ENCODE peak calls at places on chromosome X, in four cellular contexts. One of them, this sample, is unnamed.

GRCh38 chrX:130716822-130717405 is 186.1 kb downstream of the ENOX2 start:
- DNase-seq in ecto neural progenitor cell: no peak
- DNase-seq in right lobe of liver: no peak
- DNase-seq in NCI-H2029 treated with DMSO at 0.1 percent for 48 hours: no peak
- DNase-seq in this sample: no peak

GRCh38 chrX:96756491-96756890 is 71.8 kb downstream of the DIAPH2 start:
- DNase-seq in ecto neural progenitor cell: no peak
- DNase-seq in right lobe of liver: no peak
- DNase-seq in NCI-H2029 treated with DMSO at 0.1 percent for 48 hours: no peak
- DNase-seq in this sample: no peak

GRCh38 chrX:24491741-24492140 is 26.7 kb downstream of the PDK3 start:
- DNase-seq in ecto neural progenitor cell: no peak
- DNase-seq in right lobe of liver: no peak
- DNase-seq in NCI-H2029 treated with DMSO at 0.1 percent for 48 hours: no peak
- DNase-seq in this sample: no peak

GRCh38 chrX:26442340-26442739 is 226.4 kb downstream of the MAGEB5 start:
- DNase-seq in ecto neural progenitor cell: no peak
- DNase-seq in right lobe of liver: no peak
- DNase-seq in NCI-H2029 treated with DMSO at 0.1 percent for 48 hours: no peak
- DNase-seq in this sample: no peak

GRCh38 chrX:100980608-100981497 is 11.3 kb downstream of the ARL13A start:
- DNase-seq in ecto neural progenitor cell: no peak
- DNase-seq in right lobe of liver: no peak
- DNase-seq in NCI-H2029 treated with DMSO at 0.1 percent for 48 hours: peak
- DNase-seq in this sample: peak

GRCh38 chrX:4690516-4690915 is 977.1 kb upstream of the PRKX start:
- DNase-seq in ecto neural progenitor cell: no peak
- DNase-seq in right lobe of liver: no peak
- DNase-seq in NCI-H2029 treated with DMSO at 0.1 percent for 48 hours: no peak
- DNase-seq in this sample: no peak

GRCh38 chrX:19599253-19599652 is 83.9 kb upstream of the MAP3K15 start:
- DNase-seq in ecto neural progenitor cell: no peak
- DNase-seq in right lobe of liver: no peak
- DNase-seq in NCI-H2029 treated with DMSO at 0.1 percent for 48 hours: no peak
- DNase-seq in this sample: no peak

GRCh38 chrX:19168609-19169008 is 46.3 kb upstream of the ADGRG2 start:
- DNase-seq in ecto neural progenitor cell: no peak
- DNase-seq in right lobe of liver: no peak
- DNase-seq in NCI-H2029 treated with DMSO at 0.1 percent for 48 hours: no peak
- DNase-seq in this sample: no peak

GRCh38 chrX:130402211-130402684 is 461 bp downstream of the RBMX2 start:
- DNase-seq in ecto neural progenitor cell: no peak
- DNase-seq in right lobe of liver: no peak
- DNase-seq in NCI-H2029 treated with DMSO at 0.1 percent for 48 hours: no peak
- DNase-seq in this sample: no peak

GRCh38 chrX:119605739-119606507 is at the start of gene NKRF:
- DNase-seq in ecto neural progenitor cell: peak
- DNase-seq in right lobe of liver: peak
- DNase-seq in NCI-H2029 treated with DMSO at 0.1 percent for 48 hours: peak
- DNase-seq in this sample: peak

GRCh38 chrX:71454222-71454621 is 78.7 kb upstream of the OGT start:
- DNase-seq in ecto neural progenitor cell: no peak
- DNase-seq in right lobe of liver: no peak
- DNase-seq in NCI-H2029 treated with DMSO at 0.1 percent for 48 hours: no peak
- DNase-seq in this sample: no peak

GRCh38 chrX:117910216-117910615 is 206.4 kb downstream of the KLHL13 start:
- DNase-seq in ecto neural progenitor cell: no peak
- DNase-seq in right lobe of liver: no peak
- DNase-seq in NCI-H2029 treated with DMSO at 0.1 percent for 48 hours: no peak
- DNase-seq in this sample: no peak

GRCh38 chrX:46865281-46865680 is 28.4 kb downstream of the RP2 start:
- DNase-seq in ecto neural progenitor cell: no peak
- DNase-seq in right lobe of liver: no peak
- DNase-seq in NCI-H2029 treated with DMSO at 0.1 percent for 48 hours: no peak
- DNase-seq in this sample: no peak

GRCh38 chrX:7746861-7747260 is 96.1 kb upstream of the VCX start:
- DNase-seq in ecto neural progenitor cell: no peak
- DNase-seq in right lobe of liver: no peak
- DNase-seq in NCI-H2029 treated with DMSO at 0.1 percent for 48 hours: no peak
- DNase-seq in this sample: no peak

GRCh38 chrX:110665636-110666035 is 130.0 kb downstream of the CHRDL1 start:
- DNase-seq in ecto neural progenitor cell: no peak
- DNase-seq in right lobe of liver: peak
- DNase-seq in NCI-H2029 treated with DMSO at 0.1 percent for 48 hours: no peak
- DNase-seq in this sample: no peak

GRCh38 chrX:7024850-7025249 is 122.7 kb upstream of the STS start:
- DNase-seq in ecto neural progenitor cell: no peak
- DNase-seq in right lobe of liver: no peak
- DNase-seq in NCI-H2029 treated with DMSO at 0.1 percent for 48 hours: no peak
- DNase-seq in this sample: no peak

GRCh38 chrX:155612312-155613224 is at the start of gene TMLHE:
- DNase-seq in ecto neural progenitor cell: peak
- DNase-seq in right lobe of liver: peak
- DNase-seq in NCI-H2029 treated with DMSO at 0.1 percent for 48 hours: peak
- DNase-seq in this sample: peak

GRCh38 chrX:130857207-130857606 is 45.8 kb downstream of the ENOX2 start:
- DNase-seq in ecto neural progenitor cell: no peak
- DNase-seq in right lobe of liver: no peak
- DNase-seq in NCI-H2029 treated with DMSO at 0.1 percent for 48 hours: no peak
- DNase-seq in this sample: no peak

GRCh38 chrX:115690554-115691216 is 129.7 kb downstream of the PLS3 start:
- DNase-seq in ecto neural progenitor cell: peak
- DNase-seq in right lobe of liver: no peak
- DNase-seq in NCI-H2029 treated with DMSO at 0.1 percent for 48 hours: peak
- DNase-seq in this sample: peak

GRCh38 chrX:87727615-87728014 is 210.0 kb downstream of the KLHL4 start:
- DNase-seq in ecto neural progenitor cell: no peak
- DNase-seq in right lobe of liver: no peak
- DNase-seq in NCI-H2029 treated with DMSO at 0.1 percent for 48 hours: no peak
- DNase-seq in this sample: no peak

GRCh38 chrX:14529288-14529989 is at the start of gene GLRA2:
- DNase-seq in ecto neural progenitor cell: peak
- DNase-seq in right lobe of liver: no peak
- DNase-seq in NCI-H2029 treated with DMSO at 0.1 percent for 48 hours: no peak
- DNase-seq in this sample: no peak

GRCh38 chrX:136168929-136169735 is 21.8 kb downstream of the FHL1 start:
- DNase-seq in ecto neural progenitor cell: peak
- DNase-seq in right lobe of liver: no peak
- DNase-seq in NCI-H2029 treated with DMSO at 0.1 percent for 48 hours: no peak
- DNase-seq in this sample: peak

GRCh38 chrX:136867518-136867917 is 13.0 kb downstream of the RBMX start:
- DNase-seq in ecto neural progenitor cell: no peak
- DNase-seq in right lobe of liver: no peak
- DNase-seq in NCI-H2029 treated with DMSO at 0.1 percent for 48 hours: no peak
- DNase-seq in this sample: no peak

GRCh38 chrX:122269243-122269781 is 914.8 kb upstream of the GRIA3 start:
- DNase-seq in ecto neural progenitor cell: no peak
- DNase-seq in right lobe of liver: no peak
- DNase-seq in NCI-H2029 treated with DMSO at 0.1 percent for 48 hours: no peak
- DNase-seq in this sample: no peak

GRCh38 chrX:116285506-116285905 is 115.0 kb downstream of the AGTR2 start:
- DNase-seq in ecto neural progenitor cell: no peak
- DNase-seq in right lobe of liver: no peak
- DNase-seq in NCI-H2029 treated with DMSO at 0.1 percent for 48 hours: no peak
- DNase-seq in this sample: no peak

GRCh38 chrX:111928457-111928856 is 52.5 kb downstream of the TRPC5OS start:
- DNase-seq in ecto neural progenitor cell: no peak
- DNase-seq in right lobe of liver: no peak
- DNase-seq in NCI-H2029 treated with DMSO at 0.1 percent for 48 hours: no peak
- DNase-seq in this sample: no peak

GRCh38 chrX:1592128-1592862 is 891 bp downstream of the AKAP17A start:
- DNase-seq in ecto neural progenitor cell: peak
- DNase-seq in right lobe of liver: no peak
- DNase-seq in NCI-H2029 treated with DMSO at 0.1 percent for 48 hours: no peak
- DNase-seq in this sample: peak

GRCh38 chrX:110568396-110568795 is 209.7 kb downstream of the RTL9 start:
- DNase-seq in ecto neural progenitor cell: no peak
- DNase-seq in right lobe of liver: no peak
- DNase-seq in NCI-H2029 treated with DMSO at 0.1 percent for 48 hours: no peak
- DNase-seq in this sample: no peak

GRCh38 chrX:32598707-32599106 is 612.6 kb downstream of the DMD start:
- DNase-seq in ecto neural progenitor cell: no peak
- DNase-seq in right lobe of liver: no peak
- DNase-seq in NCI-H2029 treated with DMSO at 0.1 percent for 48 hours: no peak
- DNase-seq in this sample: no peak

GRCh38 chrX:2348225-2348624 is 152.6 kb downstream of the DHRSX start:
- DNase-seq in ecto neural progenitor cell: peak
- DNase-seq in right lobe of liver: no peak
- DNase-seq in NCI-H2029 treated with DMSO at 0.1 percent for 48 hours: no peak
- DNase-seq in this sample: no peak

GRCh38 chrX:111511477-111511876 is at the start of gene SERTM2:
- DNase-seq in ecto neural progenitor cell: peak
- DNase-seq in right lobe of liver: no peak
- DNase-seq in NCI-H2029 treated with DMSO at 0.1 percent for 48 hours: no peak
- DNase-seq in this sample: no peak

This sample was measured in aorta.